ENCODE peak calls at places on chromosome 20, in five cellular contexts. U is HEK293T; Q is EL; Y is AML-193; A is CD8-positive, alpha-beta memory T cell. Z is an unnamed sample.

GRCh38 chr20:17832236-17832635 is 132.5 kb downstream of the BANF2 start:
- DNase-seq in U (no peak), Q (no peak), Y (no peak), A (no peak), Z (no peak)

GRCh38 chr20:45469336-45470261 is at the start of gene WFDC2:
- DNase-seq in U (no peak), Q (no peak), Y (no peak), A (no peak), Z (no peak)

GRCh38 chr20:36839150-36839549 is 36.8 kb upstream of the TLDC2 start:
- DNase-seq in U (no peak), Q (no peak), Y (no peak), A (no peak), Z (no peak)

GRCh38 chr20:6081236-6081635 is 27.4 kb upstream of the LRRN4 start:
- DNase-seq in U (no peak), Q (peak), Y (no peak), A (no peak), Z (peak)

GRCh38 chr20:40689100-40689942 is at the start of gene MAFB:
- DNase-seq in U (peak), Q (peak), Y (no peak), A (peak), Z (peak)

GRCh38 chr20:10074513-10074912 is 39.7 kb downstream of the ANKEF1 start:
- DNase-seq in U (no peak), Q (peak), Y (no peak), A (no peak), Z (peak)

GRCh38 chr20:52749020-52749419 is 223.1 kb upstream of the TSHZ2 start:
- DNase-seq in U (no peak), Q (no peak), Y (no peak), A (no peak), Z (no peak)

GRCh38 chr20:57788936-57789613 is 79.3 kb upstream of the PMEPA1 start:
- DNase-seq in U (no peak), Q (no peak), Y (no peak), A (no peak), Z (no peak)

GRCh38 chr20:13953227-13953626 is 37.2 kb downstream of the SEL1L2 start:
- DNase-seq in U (no peak), Q (no peak), Y (no peak), A (no peak), Z (no peak)

GRCh38 chr20:52923123-52923543 is 49.0 kb upstream of the TSHZ2 start:
- DNase-seq in U (no peak), Q (peak), Y (no peak), A (no peak), Z (peak)

Z was measured in RPMI7951.